ENCODE peak calls at places on chromosomes 4 and X, in nine cellular contexts. D, L, Y, E, Z, B, X, V and M are unnamed samples.

GRCh38 chrX:11665144-11666040 is at the start of gene ARHGAP6:
- DNase-seq in V (peak), L (peak), Z (no peak), Y (peak), E (peak), B (no peak), X (no peak), D (peak), M (peak)

GRCh38 chr4:123262080-123262479 is 134.5 kb upstream of the SPRY1 start:
- DNase-seq in Z (no peak), B (no peak), L (no peak), E (no peak), Y (no peak), D (no peak), V (no peak), X (no peak), M (no peak)

GRCh38 chrX:100296183-100296753 is 113.8 kb downstream of the PCDH19 start:
- DNase-seq in L (no peak), V (no peak), X (no peak), Y (no peak), B (no peak), D (no peak), Z (no peak), E (no peak), M (no peak)

GRCh38 chrX:145475725-145476124 is 228.4 kb downstream of the SPANXN1 start:
- DNase-seq in B (no peak), Y (no peak), L (no peak), D (no peak), V (no peak), Z (no peak), X (no peak), E (no peak), M (no peak)

GRCh38 chr4:173505924-173506779 is 23.9 kb downstream of the HAND2 start:
- DNase-seq in X (no peak), V (peak), B (peak), D (peak), E (peak), L (no peak), Y (peak), Z (peak), M (peak)

GRCh38 chrX:3669841-3670240 is 43.6 kb downstream of the PRKX start:
- DNase-seq in B (no peak), L (no peak), D (no peak), E (no peak), X (no peak), V (no peak), Y (no peak), Z (no peak), M (no peak)

GRCh38 chr4:153933851-153934688 is 145.2 kb upstream of the SFRP2 start:
- DNase-seq in L (no peak), B (no peak), E (no peak), Y (no peak), Z (no peak), D (no peak), V (no peak), X (no peak), M (no peak)

GRCh38 chr4:52076731-52077130 is 25.6 kb downstream of the SPATA18 start:
- DNase-seq in Z (no peak), B (no peak), E (no peak), Y (peak), L (no peak), V (peak), D (no peak), X (no peak), M (peak)

GRCh38 chrX:30762754-30763153 is 109.5 kb downstream of the GK start:
- DNase-seq in E (no peak), L (no peak), D (no peak), Z (no peak), Y (no peak), V (no peak), B (no peak), X (no peak), M (no peak)

DNA sequence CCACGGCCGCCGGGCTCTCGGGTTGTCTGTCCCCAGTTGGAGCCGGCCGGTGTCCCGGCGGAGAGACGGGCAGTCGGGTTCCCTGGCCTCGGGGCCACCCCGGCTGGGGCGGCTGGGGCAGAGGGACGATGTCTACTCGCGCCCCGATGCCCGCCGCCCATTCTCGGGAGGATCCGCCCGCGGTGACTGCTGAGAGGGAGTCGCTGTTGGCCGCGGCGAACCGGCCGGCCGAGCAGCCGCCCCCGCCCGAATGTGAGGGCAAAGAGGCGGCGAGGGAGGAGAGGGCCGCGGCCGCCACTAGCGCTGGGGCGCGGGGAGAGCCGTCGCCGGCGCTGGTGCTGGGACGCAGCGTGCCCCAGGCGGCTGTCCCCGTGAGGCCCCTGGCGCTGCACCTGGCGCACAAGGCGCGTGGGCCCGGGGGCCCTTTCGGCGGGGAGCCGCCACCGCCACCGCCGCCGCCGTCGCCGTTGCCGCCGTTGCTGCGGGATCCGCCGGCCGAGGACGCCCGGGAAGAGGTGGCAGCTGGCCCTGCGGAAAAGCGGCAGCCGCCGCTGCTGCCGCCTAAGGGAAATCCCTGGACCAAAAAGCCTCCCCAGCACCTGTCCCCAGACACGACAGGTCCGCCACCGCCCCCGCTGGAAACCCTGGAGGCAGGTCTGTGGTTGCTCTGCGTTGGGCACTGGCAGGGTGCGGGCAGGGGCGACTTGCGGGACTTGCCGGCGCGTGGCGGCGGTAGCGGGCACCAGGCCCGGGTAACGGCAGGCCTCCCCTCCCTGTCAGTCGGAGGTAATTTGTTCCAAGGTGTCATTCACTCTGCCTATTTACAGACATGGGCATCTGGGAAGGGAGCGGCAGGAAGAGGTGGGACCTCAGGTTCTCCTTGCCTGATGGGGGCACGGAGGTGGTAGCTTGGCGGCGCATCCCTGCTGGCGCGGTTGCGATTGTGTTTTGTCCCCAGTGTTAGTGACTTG is 739 bp downstream of the LARP1B start:
- DNase-seq in E (peak), D (peak), B (peak), V (peak), L (peak), Z (peak), Y (peak), X (peak), M (peak)
- TF ChIP-seq POLR2A in E (no peak), D (no peak), B (peak), V (peak), L (no peak), Z (no peak), Y (no peak), X (peak), M (no peak)

GRCh38 chrX:70172226-70172625 is 5.1 kb upstream of the DGAT2L6 start:
- DNase-seq in Y (no peak), X (no peak), V (no peak), E (no peak), Z (no peak), L (no peak), B (no peak), D (peak), M (no peak)

GRCh38 chrX:70174754-70175153 is 2.5 kb upstream of the DGAT2L6 start:
- DNase-seq in Y (peak), Z (no peak), V (no peak), E (no peak), B (no peak), L (no peak), D (peak), X (peak), M (no peak)

GRCh38 chrX:70175338-70175737 is 1.9 kb upstream of the DGAT2L6 start:
- DNase-seq in Z (peak), Y (no peak), D (no peak), L (no peak), E (no peak), B (no peak), V (no peak), X (no peak), M (no peak)

GRCh38 chrX:70172964-70173363 is 4.3 kb upstream of the DGAT2L6 start:
- DNase-seq in B (no peak), Z (no peak), L (no peak), X (no peak), V (no peak), E (no peak), Y (no peak), D (no peak), M (no peak)

DNA sequence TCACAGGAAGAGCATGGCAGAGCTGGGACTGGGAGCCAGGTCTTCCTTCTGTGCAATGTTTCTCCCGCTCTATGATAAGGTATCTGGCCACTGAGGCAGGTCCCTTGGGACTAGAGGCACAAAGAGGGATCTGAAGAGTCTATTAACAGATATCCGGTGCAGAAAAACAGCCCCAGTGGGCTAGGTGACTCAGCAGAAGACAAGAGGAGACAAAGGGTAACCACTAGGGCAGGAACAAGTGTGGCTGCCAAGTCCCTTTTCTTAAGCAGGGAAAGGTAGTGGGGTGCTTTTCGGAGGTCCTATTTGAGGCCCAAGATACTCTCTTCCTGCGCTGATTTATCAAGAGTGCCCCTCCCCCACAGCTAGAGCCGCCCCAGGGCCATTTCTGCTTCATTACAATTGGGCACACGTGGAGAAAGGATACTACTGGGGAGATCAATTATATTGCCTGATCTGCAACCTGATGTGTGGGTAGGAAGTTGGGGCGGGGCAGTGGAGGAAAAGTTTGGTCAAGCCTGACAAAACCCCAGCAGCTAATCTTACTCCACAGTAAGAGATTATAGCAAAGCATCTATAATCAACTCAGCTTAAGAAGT is at the start of gene DGAT2L6:
- DNase-seq in Y (no peak), L (no peak), X (no peak), Z (peak), E (no peak), B (no peak), D (no peak), V (no peak), M (no peak)
- TF ChIP-seq POLR2A in Y (no peak), L (no peak), X (no peak), Z (no peak), E (no peak), B (no peak), D (no peak), V (no peak), M (no peak)

GRCh38 chr4:145618210-145618911 is 824 bp upstream of the MMAA start:
- DNase-seq in Z (peak), L (no peak), E (peak), V (no peak), D (no peak), X (no peak), B (no peak), Y (no peak), M (no peak)

GRCh38 chr4:145623831-145624230 is 4.6 kb downstream of the MMAA start:
- DNase-seq in E (no peak), Y (peak), B (no peak), X (no peak), D (peak), L (no peak), V (no peak), Z (no peak), M (no peak)

GRCh38 chr4:145614235-145614615 is 5.0 kb upstream of the MMAA start:
- DNase-seq in Z (no peak), Y (no peak), L (no peak), E (no peak), B (no peak), D (no peak), X (no peak), V (no peak), M (no peak)

GRCh38 chr4:145619639-145619996 is 433 bp downstream of the MMAA start:
- DNase-seq in V (peak), B (no peak), Y (no peak), E (peak), D (peak), L (peak), X (peak), Z (no peak), M (peak)

DNA sequence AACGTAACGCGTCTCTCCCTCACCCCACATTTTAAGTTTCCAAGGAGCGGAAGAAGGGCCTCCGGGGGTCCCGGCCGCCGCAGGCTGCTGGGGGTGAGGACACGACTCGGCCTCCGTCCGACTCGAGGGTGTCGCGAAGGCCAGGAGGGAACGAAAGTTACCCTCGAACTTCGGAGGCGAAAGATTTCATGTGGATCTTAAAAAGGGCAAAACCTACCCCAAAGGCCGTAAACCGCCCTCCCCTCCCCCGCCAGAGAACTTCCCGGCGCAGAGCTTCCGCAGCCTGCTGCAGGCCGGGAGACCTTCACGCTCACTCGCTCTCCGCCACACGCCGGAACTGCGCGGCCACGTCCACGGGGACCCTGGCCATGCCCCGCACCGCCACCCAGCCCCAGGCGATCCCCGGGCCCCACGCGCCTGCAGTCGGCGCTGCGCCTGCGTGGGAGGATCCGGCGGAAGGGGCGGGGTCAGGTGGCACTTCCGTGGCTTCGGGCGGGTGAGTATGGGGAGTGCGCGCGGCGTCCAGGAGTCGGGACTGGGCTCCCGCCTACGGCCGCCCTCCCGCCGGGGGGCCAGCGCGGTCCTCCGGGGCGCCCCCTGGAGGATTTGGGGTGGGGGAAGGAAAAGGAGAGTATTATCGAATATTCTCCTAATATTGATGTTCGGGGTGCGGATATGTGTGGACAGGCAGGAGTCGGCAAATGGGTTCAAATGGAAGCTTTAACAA is at the start of gene MMAA:
- DNase-seq in X (peak), Y (peak), B (peak), Z (peak), V (peak), D (peak), E (peak), L (peak), M (peak)
- TF ChIP-seq POLR2A in X (peak), Y (peak), B (peak), Z (peak), V (peak), D (peak), E (peak), L (peak), M (peak)

GRCh38 chrX:53095796-53096195 is 1.9 kb downstream of the KANTR start:
- DNase-seq in D (no peak), E (no peak), Z (no peak), V (no peak), Y (no peak), L (no peak), X (no peak), B (no peak), M (no peak)

GRCh38 chrX:53091354-53091753 is 2.6 kb upstream of the KANTR start:
- DNase-seq in E (no peak), Z (no peak), X (no peak), B (no peak), Y (no peak), L (no peak), V (no peak), D (no peak), M (no peak)

GRCh38 chrX:53093177-53093655 is 726 bp upstream of the KANTR start:
- DNase-seq in Y (peak), E (peak), L (peak), V (peak), X (peak), D (peak), Z (peak), B (no peak), M (peak)

GRCh38 chrX:53094584-53094908 is 604 bp downstream of the KANTR start:
- DNase-seq in B (no peak), V (no peak), D (no peak), Y (no peak), X (no peak), E (no peak), Z (no peak), L (no peak), M (no peak)

DNA sequence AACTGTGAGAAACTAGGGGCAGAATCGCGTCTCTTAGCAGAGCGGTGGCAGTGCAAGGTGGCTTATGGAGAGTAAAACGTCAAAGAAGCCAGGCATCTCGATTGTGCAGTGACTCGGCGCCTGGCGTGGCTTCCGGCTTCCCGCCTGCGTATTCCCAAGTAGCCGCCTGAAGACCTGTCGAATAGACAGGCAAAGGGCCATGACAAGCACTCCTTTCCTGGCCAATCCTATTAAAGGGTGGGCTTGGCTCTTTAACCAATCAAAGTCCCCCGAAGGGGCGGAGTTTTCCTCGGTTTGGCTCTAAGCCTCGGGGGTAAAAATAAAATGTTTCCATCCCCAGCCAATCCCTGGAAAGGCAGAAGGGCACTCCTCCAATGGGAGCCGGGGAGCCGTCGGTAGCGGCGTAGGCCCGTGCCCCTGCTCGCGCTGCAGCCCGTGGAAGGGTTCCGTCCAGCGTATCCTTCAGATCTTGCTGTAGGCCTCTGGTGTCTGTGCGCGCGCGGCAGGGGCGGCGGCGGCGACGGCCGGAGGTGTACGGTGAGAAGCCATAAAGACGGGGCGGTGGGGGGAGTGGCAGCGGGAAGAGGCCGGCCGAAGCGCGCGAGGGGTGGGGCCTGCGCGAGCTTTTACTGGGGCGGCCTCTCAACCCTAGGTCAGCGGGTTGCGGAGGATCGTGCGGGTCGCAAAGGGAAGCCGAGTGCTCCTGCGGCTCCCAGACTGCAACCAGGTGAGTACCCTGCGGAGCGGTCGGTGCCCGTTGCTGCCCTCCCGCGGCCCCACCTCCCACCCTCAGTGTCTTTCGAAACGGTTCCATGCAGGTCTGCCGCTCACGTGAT is at the start of gene KANTR:
- DNase-seq in X (peak), V (peak), Y (peak), D (peak), E (peak), Z (peak), B (peak), L (peak), M (peak)
- TF ChIP-seq POLR2A in X (peak), V (peak), Y (peak), D (no peak), E (peak), Z (peak), B (peak), L (peak), M (peak)

DNA sequence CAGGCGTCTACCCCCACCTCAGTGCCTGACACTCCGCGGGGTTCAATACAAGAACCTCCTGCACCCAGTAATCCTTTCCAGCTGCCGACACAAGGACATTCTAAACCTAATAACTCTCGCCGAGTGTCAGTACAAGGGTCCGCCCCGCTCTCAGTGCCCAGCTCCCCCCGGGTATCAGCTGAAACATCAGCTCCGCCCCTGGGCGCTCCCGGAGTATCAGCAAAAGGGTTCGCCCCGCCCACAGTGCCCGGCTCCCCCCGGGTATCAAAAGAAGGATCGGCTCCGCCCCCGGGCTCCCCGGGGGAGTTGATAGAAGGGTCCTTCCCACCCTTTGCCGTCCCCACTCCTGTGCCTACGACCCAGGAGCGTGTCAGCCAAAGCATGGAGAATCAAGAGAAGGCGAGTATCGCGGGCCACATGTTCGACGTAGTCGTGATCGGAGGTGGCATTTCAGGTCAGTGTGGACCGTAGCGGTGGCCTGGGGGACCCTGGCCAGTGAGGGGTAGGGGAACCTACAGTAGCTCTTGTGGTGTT is at the start of gene MAOA:
- DNase-seq in L (peak), D (no peak), X (peak), B (no peak), E (peak), V (peak), Y (peak), Z (no peak), M (peak)
- TF ChIP-seq POLR2A in L (peak), D (no peak), X (peak), B (no peak), E (peak), V (peak), Y (no peak), Z (no peak), M (no peak)

DNA sequence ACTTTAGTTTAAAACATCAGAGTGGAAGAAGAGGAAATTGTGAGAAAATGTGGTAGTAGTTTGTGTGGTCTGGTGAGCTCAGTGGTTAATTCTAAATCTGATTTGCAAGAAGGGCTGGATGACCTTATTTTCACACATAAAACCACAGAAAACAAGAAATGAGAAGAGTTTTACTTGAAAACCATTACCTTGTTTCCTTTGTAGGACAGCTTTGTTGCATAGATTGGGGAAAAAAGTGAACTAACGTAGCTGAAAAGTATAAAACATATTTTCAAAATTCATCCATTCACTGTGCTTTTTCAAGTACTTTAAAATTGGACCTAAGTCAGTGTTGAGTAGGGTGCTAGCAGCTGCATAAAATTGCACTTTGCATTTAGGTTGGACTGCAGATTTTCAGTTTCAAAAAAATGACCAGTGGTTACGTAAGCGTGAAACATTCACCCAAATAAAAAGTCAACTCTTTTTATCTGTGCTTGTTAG is 211.3 kb downstream of the ARHGAP10 start:
- DNase-seq in Z (no peak), Y (no peak), X (no peak), V (no peak), B (no peak), D (no peak), L (no peak), E (no peak), M (no peak)
- TF ChIP-seq POLR2A in Z (no peak), Y (no peak), X (no peak), V (no peak), B (no peak), D (no peak), L (no peak), E (no peak), M (no peak)